ENCODE peak calls at places on chromosomes 16 and 17, in ten cellular contexts. O is mammary epithelial cell; S is AG09309; I is ACHN; F is NCI-H345; Q is islet precursor cell; P is HTR-8/SVneo; D is GM04504; A is stomach; R is activated naive CD4-positive, alpha-beta T cell treated with Interleukin-2 at 50 U/mL for 16 hours. Z is an unnamed sample.

GRCh38 chr17:50288306-50288705 is 14.0 kb downstream of the TMEM92 start:
- DNase-seq in Q (no peak), P (no peak), S (no peak), D (no peak), A (no peak), F (no peak), R (no peak), O (no peak), I (no peak), Z (no peak)

GRCh38 chr17:78832541-78832810 is 8.1 kb downstream of the USP36 start:
- DNase-seq in Q (no peak), P (no peak), I (no peak), D (no peak), F (no peak), O (no peak), S (no peak), A (no peak), R (no peak), Z (no peak)

GRCh38 chr16:88807142-88807625 is 3.6 kb downstream of the CDT1 start:
- DNase-seq in Q (no peak), P (no peak), F (no peak), S (no peak), I (no peak), A (no peak), D (no peak), O (no peak), R (no peak), Z (no peak)

GRCh38 chr16:31093132-31093703 is 1.4 kb downstream of the VKORC1 start:
- DNase-seq in Q (peak), P (peak), D (no peak), S (no peak), O (peak), F (peak), I (peak), A (no peak), R (no peak), Z (no peak)

GRCh38 chr17:73240561-73240960 is 21.1 kb downstream of the CPSF4L start:
- DNase-seq in Q (no peak), I (no peak), R (no peak), A (no peak), D (no peak), O (peak), S (no peak), P (no peak), F (no peak), Z (no peak)

GRCh38 chr17:32015245-32016013 is 8.2 kb downstream of the LRRC37B start:
- DNase-seq in Q (no peak), P (no peak), S (no peak), D (no peak), O (no peak), I (no peak), A (no peak), F (peak), R (no peak), Z (no peak)

GRCh38 chr16:79096246-79096645 is 504.3 kb downstream of the MAF start:
- DNase-seq in Q (no peak), I (no peak), R (no peak), F (no peak), S (no peak), A (no peak), D (no peak), O (no peak), P (no peak), Z (no peak)

GRCh38 chr17:4861052-4861451 is 27.9 kb downstream of the MINK1 start:
- DNase-seq in O (no peak), F (no peak), A (no peak), D (no peak), S (no peak), I (no peak), P (no peak), Q (no peak), R (no peak), Z (no peak)

GRCh38 chr16:19005561-19006445 is 22.1 kb downstream of the TMC7 start:
- DNase-seq in P (no peak), Q (no peak), R (no peak), O (peak), I (no peak), S (no peak), D (no peak), F (no peak), A (peak), Z (no peak)

GRCh38 chr16:65967376-65967775 is 399.1 kb upstream of the CDH5 start:
- DNase-seq in R (no peak), S (peak), Q (no peak), D (peak), A (no peak), I (no peak), P (peak), O (no peak), F (no peak), Z (no peak)

GRCh38 chr17:81556175-81556691 is 4.1 kb upstream of the FAAP100 start:
- DNase-seq in O (no peak), I (peak), R (no peak), F (no peak), A (no peak), S (no peak), Q (no peak), D (no peak), P (no peak), Z (no peak)

GRCh38 chr16:85981826-85982562 is 83.0 kb downstream of the IRF8 start:
- DNase-seq in I (no peak), O (no peak), S (no peak), F (no peak), P (no peak), Q (no peak), D (no peak), R (no peak), A (no peak), Z (no peak)

GRCh38 chr17:55722742-55723487 is at the start of gene TMEM100:
- DNase-seq in O (no peak), R (no peak), P (peak), Q (peak), S (peak), I (peak), A (no peak), F (no peak), D (peak), Z (peak)

Z was measured in AG04450.